ENCODE peak calls at places on chromosomes 6 and 20, in nine cellular contexts. D, C, T, A, R, B, K, M and E are unnamed samples.

GRCh38 chr6:41536884-41537347 is 9.3 kb upstream of the FOXP4 start:
- ATAC-seq in M (peak; percentile 52), T (no peak), R (peak; percentile 95), K (peak; percentile 63), A (peak; percentile 80), D (peak; percentile 39), B (peak; percentile 85), C (no peak), E (peak; percentile 18)

GRCh38 chr20:17536944-17537444 is 5.8 kb upstream of the BFSP1 start:
- ATAC-seq in K (peak; percentile 98), R (peak; percentile 97), T (peak; percentile 94), C (peak; percentile 92), M (peak; percentile 98), A (peak; percentile 95), B (peak; percentile 95), D (peak; percentile 94), E (peak; percentile 92)

GRCh38 chr20:53842301-53843099 is 227.9 kb downstream of the BCAS1 start:
- ATAC-seq in R (no peak), A (no peak), D (no peak), M (no peak), C (no peak), B (no peak), K (no peak), T (no peak), E (no peak)

GRCh38 chr20:37243937-37244571 is 17.6 kb downstream of the GHRH start:
- ATAC-seq in C (no peak), B (no peak), D (peak; percentile 62), M (peak; percentile 83), T (no peak), K (no peak), R (no peak), A (no peak), E (peak; percentile 41)

GRCh38 chr20:24798930-24799705 is 150.0 kb upstream of the CST7 start:
- ATAC-seq in M (no peak), R (no peak), D (no peak), K (no peak), A (no peak), T (no peak), B (no peak), C (no peak), E (no peak)

GRCh38 chr6:137743493-137743892 is 123.6 kb upstream of the TNFAIP3 start:
- ATAC-seq in M (no peak), C (no peak), A (no peak), B (peak; percentile 82), R (no peak), D (no peak), T (no peak), K (no peak), E (no peak)

GRCh38 chr20:61699184-61700066 is 366.3 kb downstream of the TAF4 start:
- ATAC-seq in A (no peak), K (no peak), T (no peak), D (peak; percentile 79), R (no peak), M (peak; percentile 65), C (no peak), B (no peak), E (no peak)

GRCh38 chr20:60238992-60239655 is 280.9 kb downstream of the CDH26 start:
- ATAC-seq in D (no peak), K (no peak), M (no peak), T (no peak), B (no peak), A (no peak), C (no peak), R (no peak), E (no peak)

GRCh38 chr20:61359254-61359653 is 107.2 kb downstream of the CDH4 start:
- ATAC-seq in A (no peak), R (no peak), K (no peak), C (no peak), D (no peak), M (no peak), B (no peak), T (peak; percentile 10), E (no peak)

GRCh38 chr6:119173249-119174084 is 95.0 kb upstream of the FAM184A start:
- ATAC-seq in D (no peak), B (no peak), M (peak; percentile 41), R (peak; percentile 46), K (peak; percentile 51), A (peak; percentile 78), C (peak; percentile 46), T (no peak), E (no peak)

GRCh38 chr6:49666930-49667369 is 30.3 kb upstream of the RHAG start:
- ATAC-seq in C (no peak), T (no peak), R (no peak), K (no peak), B (no peak), M (no peak), D (no peak), A (no peak), E (no peak)

GRCh38 chr20:37192137-37192854 is 12.9 kb upstream of the MROH8 start:
- ATAC-seq in B (peak; percentile 83), D (peak; percentile 90), R (peak; percentile 88), T (peak; percentile 94), C (peak; percentile 95), M (peak; percentile 91), K (peak; percentile 97), A (peak; percentile 91), E (peak; percentile 91)

GRCh38 chr6:34490390-34491090 is 24.7 kb downstream of the PACSIN1 start:
- ATAC-seq in M (no peak), A (no peak), C (no peak), R (no peak), B (no peak), K (no peak), T (no peak), D (no peak), E (no peak)

GRCh38 chr6:5293692-5294091 is 32.4 kb downstream of the FARS2 start:
- ATAC-seq in R (peak; percentile 61), C (no peak), M (no peak), K (no peak), T (no peak), B (no peak), D (no peak), A (no peak), E (no peak)

GRCh38 chr6:30101939-30102700 is 10.8 kb downstream of the TRIM31 start:
- ATAC-seq in T (peak; percentile 97), K (peak; percentile 92), D (peak; percentile 97), B (peak; percentile 87), M (peak; percentile 96), R (peak; percentile 93), A (peak; percentile 96), C (peak; percentile 93), E (peak; percentile 95)

GRCh38 chr6:30100585-30101422 is 12.1 kb downstream of the TRIM31 start:
- ATAC-seq in T (no peak), M (peak; percentile 68), R (peak; percentile 64), C (peak; percentile 56), B (peak; percentile 53), K (peak; percentile 75), D (peak; percentile 51), A (peak; percentile 78), E (no peak)

GRCh38 chr6:30101423-30101938 is 11.4 kb downstream of the TRIM31 start:
- ATAC-seq in D (peak; percentile 5), C (no peak), B (peak; percentile 21), T (peak; percentile 4), R (peak; percentile 8), M (no peak), A (peak; percentile 3), K (peak; percentile 0), E (peak; percentile 0)

GRCh38 chr6:30102701-30103629 is 9.9 kb downstream of the TRIM31 start:
- ATAC-seq in K (peak; percentile 86), R (peak; percentile 76), T (peak; percentile 93), B (peak; percentile 47), A (peak; percentile 87), D (peak; percentile 81), M (peak; percentile 81), C (peak; percentile 93), E (peak; percentile 77)

GRCh38 chr6:30103630-30104179 is 9.2 kb downstream of the TRIM31 start:
- ATAC-seq in T (no peak), R (no peak), C (no peak), A (no peak), D (no peak), B (no peak), K (no peak), M (no peak), E (no peak)
- H3K27ac ChIP-seq in T (no peak overlapping the region), R (peak overlapping the region; percentile 60), C (peak overlapping the region; percentile 79), A (peak overlapping the region; percentile 50), D (peak overlapping the region; percentile 25), B (no peak overlapping the region), K (peak overlapping the region; percentile 52), M (peak overlapping the region; percentile 49), E (peak overlapping the region; percentile 76)

GRCh38 chr6:90214461-90214860 is 82.2 kb downstream of the BACH2 start:
- ATAC-seq in A (no peak), M (no peak), C (no peak), T (no peak), D (no peak), K (no peak), B (no peak), R (no peak), E (no peak)
- H3K4me3 ChIP-seq in A (no peak overlapping the region), M (no peak overlapping the region), C (no peak overlapping the region), T (no peak overlapping the region), D (no peak overlapping the region), K (no peak overlapping the region), B (no peak overlapping the region), R (no peak overlapping the region), E (no peak overlapping the region)

GRCh38 chr6:160249687-160250086 is 8.9 kb downstream of the SLC22A2 start:
- ATAC-seq in A (no peak), D (no peak), M (no peak), R (no peak), C (no peak), K (no peak), T (no peak), B (no peak), E (no peak)

GRCh38 chr6:160252073-160252809 is 6.4 kb downstream of the SLC22A2 start:
- ATAC-seq in R (no peak), M (no peak), C (no peak), B (no peak), D (no peak), T (no peak), K (no peak), A (no peak), E (no peak)

GRCh38 chr6:160253242-160253641 is 5.4 kb downstream of the SLC22A2 start:
- ATAC-seq in T (no peak), A (no peak), K (no peak), B (no peak), D (no peak), M (no peak), R (no peak), C (no peak), E (no peak)

GRCh38 chr6:160248538-160248937 is 10.1 kb downstream of the SLC22A2 start:
- ATAC-seq in R (no peak), C (no peak), A (no peak), T (no peak), D (no peak), B (peak; percentile 88), M (no peak), K (no peak), E (no peak)

GRCh38 chr6:160247457-160247883 is 11.2 kb downstream of the SLC22A2 start:
- ATAC-seq in T (no peak), A (no peak), D (no peak), C (no peak), B (no peak), M (no peak), K (no peak), R (no peak), E (no peak)
- H3K27ac ChIP-seq in T (no peak overlapping the region), A (no peak overlapping the region), D (no peak overlapping the region), C (no peak overlapping the region), B (no peak overlapping the region), M (no peak overlapping the region), K (no peak overlapping the region), R (no peak overlapping the region), E (no peak overlapping the region)

DNA sequence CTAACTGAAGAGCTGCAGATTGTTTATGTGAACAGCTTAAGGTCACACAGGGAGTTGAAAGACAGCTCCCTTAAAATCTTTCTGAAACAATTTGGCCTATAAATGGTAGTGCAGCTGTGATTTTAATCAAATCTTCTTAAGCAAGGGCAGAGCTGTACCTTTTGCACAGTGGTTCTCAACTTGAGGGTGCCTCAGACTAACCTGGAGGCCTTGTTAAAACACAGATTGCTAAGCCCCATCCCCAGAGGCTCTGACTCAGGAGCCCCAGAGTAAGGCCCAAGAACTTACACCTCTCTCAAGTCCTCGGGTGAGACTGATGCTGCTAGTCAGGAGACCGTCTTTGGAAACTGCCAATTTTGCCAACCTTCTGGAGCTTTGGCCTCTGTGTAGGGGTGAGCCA is 347.0 kb upstream of the HSF2 start:
- ATAC-seq in B (no peak), R (no peak), M (no peak), K (no peak), D (no peak), A (no peak), T (no peak), C (no peak), E (no peak)
- H3K4me3 ChIP-seq in B (no peak overlapping the region), R (no peak overlapping the region), M (no peak overlapping the region), K (no peak overlapping the region), D (no peak overlapping the region), A (no peak overlapping the region), T (no peak overlapping the region), C (no peak overlapping the region), E (no peak overlapping the region)